ENCODE peak calls at places on chromosomes 2 and 18, in nine cellular contexts. Y is LHCN-M2; F is stimulated activated CD8-positive, alpha-beta memory T cell treated with anti-CD3 and anti-CD28 coated beads, Interleukin-15, amount 100 ng/mL, for 24 hours; Q is A549; U is NCI-H774; O is fibroblast of mammary gland; J is HS-27A; V is NAMALWA; Z is aorta. W is an unnamed sample.

GRCh38 chr18:48862116-48862515 is 88.6 kb downstream of the SMAD7 start:
- DNase-seq in F (no peak), Z (no peak), U (no peak), Q (no peak), O (no peak), Y (no peak), J (no peak), V (no peak), W (no peak)

GRCh38 chr2:223563462-223563861 is 38.7 kb downstream of the SCG2 start:
- DNase-seq in Y (peak; percentile 91), O (peak; percentile 94), Z (no peak), Q (peak; percentile 82), J (peak; percentile 19), F (no peak), U (peak; percentile 78), V (no peak), W (peak; percentile 6)

GRCh38 chr2:70686577-70687460 is 81.2 kb downstream of the ADD2 start:
- DNase-seq in Q (peak; percentile 93), U (no peak), F (no peak), Z (no peak), V (peak; percentile 3), O (peak; percentile 72), J (peak; percentile 7), Y (peak; percentile 72), W (peak; percentile 84)

GRCh38 chr2:231483398-231484329 is 19.4 kb upstream of the NCL start:
- DNase-seq in F (no peak), U (no peak), V (no peak), Q (no peak), Y (no peak), O (peak; percentile 11), Z (peak; percentile 55), J (peak; percentile 11), W (no peak)

GRCh38 chr2:233428438-233428837 is 74.1 kb downstream of the DGKD start:
- DNase-seq in V (no peak), J (no peak), O (no peak), Y (no peak), F (no peak), Z (no peak), U (no peak), Q (no peak), W (no peak)

GRCh38 chr2:171523969-171524401 is 1.7 kb downstream of the CYBRD1 start:
- DNase-seq in Z (no peak), F (no peak), V (no peak), U (no peak), Q (no peak), O (peak; percentile 29), Y (peak; percentile 33), J (no peak), W (no peak)

GRCh38 chr2:128442891-128443302 is 124.2 kb upstream of the HS6ST1 start:
- DNase-seq in Y (no peak), U (no peak), Z (no peak), F (no peak), O (no peak), V (no peak), Q (no peak), J (no peak), W (no peak)

GRCh38 chr2:190819835-190820234 is 60.8 kb upstream of the GLS start:
- DNase-seq in Y (peak; percentile 86), F (no peak), O (peak; percentile 93), U (no peak), V (no peak), Z (no peak), J (no peak), Q (no peak), W (peak; percentile 91)

GRCh38 chr2:230216489-230216888 is 3.3 kb downstream of the SP110 start:
- DNase-seq in Z (no peak), J (no peak), Q (no peak), V (no peak), U (no peak), F (no peak), Y (no peak), O (no peak), W (no peak)

GRCh38 chr2:241157841-241158545 is 7.7 kb downstream of the PPP1R7 start:
- DNase-seq in Y (peak; percentile 86), V (no peak), Z (no peak), O (peak; percentile 90), J (no peak), U (no peak), Q (no peak), F (no peak), W (peak; percentile 50)